ENCODE peak calls at places on chromosome X, in seven cellular contexts. I, N, P, H, C, X and O are unnamed samples.
A peak's percentile ranks its signal among the peaks of the same experiment; 100 is the strongest.

GRCh38 chrX:37357436-37357835 is 8.3 kb downstream of the PRRG1 start:
- DNase-seq in X (no peak), I (no peak), C (no peak), H (no peak), P (no peak), N (no peak), O (no peak)

GRCh38 chrX:129115104-129115503 is 408.2 kb downstream of the SMARCA1 start:
- DNase-seq in P (peak; percentile 13), H (no peak), C (no peak), X (no peak), I (peak; percentile 48), N (no peak), O (peak; percentile 35)

GRCh38 chrX:103878466-103879151 is 46.6 kb upstream of the RAB9B start:
- DNase-seq in X (no peak), N (no peak), C (no peak), I (no peak), H (no peak), P (peak; percentile 6), O (peak; percentile 54)

GRCh38 chrX:68372665-68373064 is 60.6 kb downstream of the OPHN1 start:
- DNase-seq in C (no peak), I (no peak), X (no peak), N (no peak), P (no peak), H (no peak), O (no peak)

GRCh38 chrX:147735364-147735763 is 176.4 kb upstream of the FMR1 start:
- DNase-seq in P (no peak), C (no peak), H (no peak), I (no peak), N (no peak), X (no peak), O (no peak)

GRCh38 chrX:108270280-108270679 is 167.9 kb downstream of the COL4A6 start:
- DNase-seq in C (no peak), H (no peak), I (no peak), X (no peak), P (no peak), N (no peak), O (no peak)

GRCh38 chrX:110410598-110410997 is 52.0 kb downstream of the RTL9 start:
- DNase-seq in H (no peak), X (no peak), P (no peak), C (no peak), I (no peak), N (no peak), O (no peak)

GRCh38 chrX:34918091-34918736 is 24.4 kb upstream of the FAM47B start:
- DNase-seq in P (no peak), X (no peak), N (no peak), H (no peak), C (no peak), I (no peak), O (peak; percentile 60)

GRCh38 chrX:49106930-49107329 is 16.6 kb downstream of the GPKOW start:
- DNase-seq in H (no peak), C (no peak), I (no peak), N (peak; percentile 13), P (peak; percentile 44), X (no peak), O (peak; percentile 25)

GRCh38 chrX:101642086-101642485 is 17.6 kb downstream of the ARMCX2 start:
- DNase-seq in P (no peak), I (no peak), N (no peak), C (no peak), H (no peak), X (no peak), O (no peak)

GRCh38 chrX:85379174-85379907 is at the start of gene POF1B:
- DNase-seq in C (no peak), X (no peak), P (no peak), N (no peak), I (no peak), H (no peak), O (no peak)

GRCh38 chrX:39725928-39726619 is 371.7 kb downstream of the BCOR start:
- DNase-seq in H (no peak), I (no peak), X (peak; percentile 68), N (no peak), C (no peak), P (peak; percentile 3), O (peak; percentile 51)

GRCh38 chrX:20171887-20172286 is 30.2 kb upstream of the EIF1AX start:
- DNase-seq in P (no peak), X (no peak), N (no peak), H (no peak), I (no peak), C (no peak), O (no peak)

GRCh38 chrX:20177093-20177492 is 35.5 kb upstream of the EIF1AX start:
- DNase-seq in H (no peak), N (no peak), X (no peak), P (no peak), C (no peak), I (no peak), O (no peak)

GRCh38 chrX:20173305-20173704 is 31.7 kb upstream of the EIF1AX start:
- DNase-seq in H (no peak), P (no peak), N (no peak), C (no peak), X (no peak), I (no peak), O (no peak)

GRCh38 chrX:20173856-20174255 is 32.2 kb upstream of the EIF1AX start:
- DNase-seq in X (no peak), N (no peak), H (no peak), P (no peak), I (no peak), C (no peak), O (no peak)
- H3K36me3 ChIP-seq in X (no peaks in the 10 kb centered on the region), N (no peaks in the 10 kb centered on the region), H (peaks cover 61% of the 10 kb centered on the region), P (peaks cover 4% of the 10 kb centered on the region), I (no peaks in the 10 kb centered on the region), C (peaks cover 89% of the 10 kb centered on the region), O (peaks cover 7% of the 10 kb centered on the region)

DNA sequence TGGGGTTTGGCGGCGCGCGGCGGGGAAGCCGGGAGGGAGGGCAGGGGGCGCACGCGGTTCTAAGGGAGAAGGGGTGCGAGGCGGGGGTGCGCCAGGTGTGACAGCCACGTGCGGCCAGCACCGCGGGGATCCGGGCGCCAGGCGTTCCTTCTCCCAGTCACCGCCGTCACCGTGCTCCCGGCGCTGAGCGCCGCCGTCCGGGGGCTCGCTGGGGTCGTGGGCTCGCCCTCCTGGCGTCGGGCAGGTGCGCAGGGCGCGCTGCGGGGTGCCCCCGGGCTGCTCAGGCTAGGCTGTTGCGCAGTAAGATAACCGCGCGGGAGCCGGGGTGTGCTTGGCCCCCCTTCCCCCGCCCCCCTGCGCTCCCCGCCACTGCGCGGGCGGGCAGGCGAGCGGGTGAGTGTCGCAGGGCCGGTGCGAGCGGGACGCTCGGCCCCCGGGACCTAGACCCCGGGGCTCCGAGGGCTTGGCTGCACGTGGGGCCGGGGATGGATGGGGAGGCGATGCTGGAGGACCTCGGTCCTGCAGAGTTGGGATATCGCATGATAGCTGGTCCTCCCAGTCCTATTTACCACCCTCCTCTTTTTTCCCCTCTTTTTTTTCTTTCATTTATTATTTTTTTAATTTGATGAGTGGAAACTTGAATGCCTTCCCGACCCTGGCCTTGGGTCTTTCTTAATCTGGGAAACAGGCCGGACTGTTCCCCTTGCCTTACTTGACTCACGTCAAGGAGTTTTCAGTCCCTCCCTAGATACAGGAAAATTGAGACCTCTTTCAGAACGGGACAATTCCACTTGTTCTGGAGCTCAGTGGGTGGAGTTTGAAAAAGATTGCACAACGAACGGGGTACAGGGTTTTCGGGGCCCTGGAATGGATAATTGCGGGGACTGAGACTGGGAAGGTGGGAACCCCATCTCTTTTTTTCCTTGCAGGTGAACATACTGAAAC is 797 bp downstream of the TXLNG start:
- DNase-seq in H (no peak), X (peak; percentile 74), N (peak; percentile 18), P (no peak), C (peak; percentile 35), I (peak; percentile 33), O (no peak)
- H3K27ac ChIP-seq in H (peak overlapping the region; percentile 91), X (peak overlapping the region; percentile 93), N (peak overlapping the region; percentile 80), P (no peak overlapping the region), C (peak overlapping the region; percentile 95), I (peak overlapping the region; percentile 74), O (no peak overlapping the region)

GRCh38 chrX:118571829-118572228 is 76.2 kb downstream of the DOCK11 start:
- DNase-seq in N (no peak), H (no peak), I (no peak), X (no peak), P (no peak), C (no peak), O (no peak)

GRCh38 chrX:118574666-118575065 is 79.1 kb downstream of the DOCK11 start:
- DNase-seq in X (no peak), H (no peak), C (no peak), P (no peak), N (no peak), I (no peak), O (no peak)

GRCh38 chrX:118579417-118579816 is 83.8 kb downstream of the DOCK11 start:
- DNase-seq in X (no peak), N (no peak), P (no peak), C (no peak), I (no peak), H (no peak), O (no peak)

GRCh38 chrX:118577041-118577440 is 81.4 kb downstream of the DOCK11 start:
- DNase-seq in P (no peak), I (no peak), C (no peak), X (peak; percentile 74), N (peak; percentile 55), H (no peak), O (no peak)
- H3K36me3 ChIP-seq in P (no peaks in the 10 kb centered on the region), I (no peaks in the 10 kb centered on the region), C (no peaks in the 10 kb centered on the region), X (no peaks in the 10 kb centered on the region), N (no peaks in the 10 kb centered on the region), H (peaks cover 27% of the 10 kb centered on the region), O (no peaks in the 10 kb centered on the region)

GRCh38 chrX:118764122-118764521 is 36.7 kb downstream of the IL13RA1 start:
- DNase-seq in P (no peak), X (no peak), C (no peak), H (no peak), I (no peak), N (no peak), O (no peak)

GRCh38 chrX:118760025-118760424 is 32.6 kb downstream of the IL13RA1 start:
- DNase-seq in X (no peak), H (no peak), C (no peak), P (no peak), I (no peak), N (no peak), O (no peak)

GRCh38 chrX:118758511-118758910 is 31.1 kb downstream of the IL13RA1 start:
- DNase-seq in I (no peak), C (no peak), H (no peak), P (no peak), X (no peak), N (no peak), O (no peak)

GRCh38 chrX:118761950-118762725 is 34.7 kb downstream of the IL13RA1 start:
- DNase-seq in I (no peak), X (no peak), P (no peak), C (no peak), N (no peak), H (no peak), O (no peak)

DNA sequence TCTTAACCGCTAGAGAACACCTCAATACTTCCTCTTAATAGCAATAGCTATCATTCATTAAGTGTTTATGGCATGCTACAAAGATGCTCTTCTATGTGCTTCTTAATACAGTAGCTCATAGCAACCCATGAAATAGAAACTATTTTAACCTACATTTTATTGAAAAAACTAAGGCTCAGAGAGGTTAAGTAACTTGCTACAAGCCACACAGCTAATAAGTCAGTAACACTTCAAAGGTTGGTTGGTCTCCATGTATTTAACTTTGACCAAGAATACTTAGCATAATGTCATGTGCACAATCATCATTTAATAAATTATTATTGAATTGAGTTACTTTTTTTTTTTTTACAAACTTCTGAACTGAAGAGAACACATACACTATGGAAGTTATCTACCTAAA is 36.1 kb downstream of the IL13RA1 start:
- DNase-seq in H (no peak), C (no peak), P (no peak), X (no peak), I (no peak), N (no peak), O (no peak)
- H3K27ac ChIP-seq in H (peak overlapping the region; percentile 23), C (no peak overlapping the region), P (no peak overlapping the region), X (no peak overlapping the region), I (no peak overlapping the region), N (no peak overlapping the region), O (no peak overlapping the region)